ENCODE peak calls at places on chromosomes 16 and 17, in four cellular contexts. One of them, this sample, is unnamed.

GRCh38 chr17:4043862-4044261 is 79.6 kb upstream of the ATP2A3 start:
- DNase-seq in heart left ventricle: peak; percentile 73
- DNase-seq in body of pancreas: no peak
- DNase-seq in A549: no peak
- DNase-seq in this sample: no peak

GRCh38 chr17:68085751-68086445 is 50.4 kb downstream of the KPNA2 start:
- DNase-seq in heart left ventricle: no peak
- DNase-seq in body of pancreas: no peak
- DNase-seq in A549: no peak
- DNase-seq in this sample: peak; percentile 74

GRCh38 chr17:72587156-72587555 is 466.3 kb downstream of the SOX9 start:
- DNase-seq in heart left ventricle: no peak
- DNase-seq in body of pancreas: no peak
- DNase-seq in A549: no peak
- DNase-seq in this sample: no peak

GRCh38 chr16:20906871-20907255 is 6.3 kb downstream of the LYRM1 start:
- DNase-seq in heart left ventricle: no peak
- DNase-seq in body of pancreas: no peak
- DNase-seq in A549: no peak
- DNase-seq in this sample: no peak

GRCh38 chr17:43690624-43691316 is 29.0 kb upstream of the MEOX1 start:
- DNase-seq in heart left ventricle: no peak
- DNase-seq in body of pancreas: no peak
- DNase-seq in A549: no peak
- DNase-seq in this sample: no peak

GRCh38 chr16:3444032-3444388 is 530 bp downstream of the NAA60 start:
- DNase-seq in heart left ventricle: no peak
- DNase-seq in body of pancreas: no peak
- DNase-seq in A549: no peak
- DNase-seq in this sample: no peak

GRCh38 chr16:65572156-65572555 is 450.3 kb upstream of the CDH11 start:
- DNase-seq in heart left ventricle: no peak
- DNase-seq in body of pancreas: no peak
- DNase-seq in A549: no peak
- DNase-seq in this sample: no peak

GRCh38 chr17:82963104-82963950 is 116.1 kb upstream of the METRNL start:
- DNase-seq in heart left ventricle: peak; percentile 91
- DNase-seq in body of pancreas: peak; percentile 67
- DNase-seq in A549: no peak
- DNase-seq in this sample: peak; percentile 70

GRCh38 chr16:81774348-81774747 is 4.7 kb upstream of the PLCG2 start:
- DNase-seq in heart left ventricle: no peak
- DNase-seq in body of pancreas: no peak
- DNase-seq in A549: no peak
- DNase-seq in this sample: no peak

GRCh38 chr16:28027055-28027454 is 36.5 kb downstream of the GSG1L start:
- DNase-seq in heart left ventricle: no peak
- DNase-seq in body of pancreas: no peak
- DNase-seq in A549: no peak
- DNase-seq in this sample: no peak

GRCh38 chr17:66431910-66432309 is 129.5 kb downstream of the PRKCA start:
- DNase-seq in heart left ventricle: no peak
- DNase-seq in body of pancreas: no peak
- DNase-seq in A549: peak; percentile 58
- DNase-seq in this sample: no peak

GRCh38 chr16:82629441-82630027 is 2.8 kb downstream of the CDH13 start:
- DNase-seq in heart left ventricle: no peak
- DNase-seq in body of pancreas: no peak
- DNase-seq in A549: no peak
- DNase-seq in this sample: no peak

GRCh38 chr17:76543482-76544122 is 3.8 kb downstream of the PRCD start:
- DNase-seq in heart left ventricle: no peak
- DNase-seq in body of pancreas: no peak
- DNase-seq in A549: no peak
- DNase-seq in this sample: no peak

GRCh38 chr16:55543470-55543869 is 23.0 kb upstream of the CAPNS2 start:
- DNase-seq in heart left ventricle: no peak
- DNase-seq in body of pancreas: no peak
- DNase-seq in A549: no peak
- DNase-seq in this sample: no peak

GRCh38 chr17:68760141-68760475 is 158.9 kb upstream of the FAM20A start:
- DNase-seq in heart left ventricle: no peak
- DNase-seq in body of pancreas: no peak
- DNase-seq in A549: no peak
- DNase-seq in this sample: no peak

GRCh38 chr17:56679148-56679766 is 85.8 kb downstream of the NOG start:
- DNase-seq in heart left ventricle: no peak
- DNase-seq in body of pancreas: peak; percentile 14
- DNase-seq in A549: peak; percentile 66
- DNase-seq in this sample: no peak

GRCh38 chr16:67277999-67278772 is 1.1 kb upstream of the PLEKHG4 start:
- DNase-seq in heart left ventricle: peak; percentile 55
- DNase-seq in body of pancreas: no peak
- DNase-seq in A549: peak; percentile 18
- DNase-seq in this sample: no peak

GRCh38 chr17:66493283-66494019 is 191.0 kb downstream of the PRKCA start:
- DNase-seq in heart left ventricle: no peak
- DNase-seq in body of pancreas: no peak
- DNase-seq in A549: peak; percentile 43
- DNase-seq in this sample: no peak

GRCh38 chr17:7077911-7078546 is 2.0 kb downstream of the CLEC10A start:
- DNase-seq in heart left ventricle: no peak
- DNase-seq in body of pancreas: no peak
- DNase-seq in A549: no peak
- DNase-seq in this sample: no peak

GRCh38 chr17:68457168-68457538 is at the start of gene WIPI1:
- DNase-seq in heart left ventricle: no peak
- DNase-seq in body of pancreas: no peak
- DNase-seq in A549: no peak
- DNase-seq in this sample: no peak

GRCh38 chr16:22849517-22849916 is 35.6 kb downstream of the HS3ST2 start:
- DNase-seq in heart left ventricle: no peak
- DNase-seq in body of pancreas: no peak
- DNase-seq in A549: no peak
- DNase-seq in this sample: no peak

GRCh38 chr17:57528084-57528451 is 217.0 kb downstream of the CCDC182 start:
- DNase-seq in heart left ventricle: no peak
- DNase-seq in body of pancreas: no peak
- DNase-seq in A549: no peak
- DNase-seq in this sample: no peak

GRCh38 chr17:8122923-8123694 is 797 bp downstream of the HES7 start:
- DNase-seq in heart left ventricle: no peak
- DNase-seq in body of pancreas: peak; percentile 34
- DNase-seq in A549: peak; percentile 39
- DNase-seq in this sample: peak; percentile 93

GRCh38 chr17:1275962-1276736 is 3.3 kb upstream of the TRARG1 start:
- DNase-seq in heart left ventricle: peak; percentile 85
- DNase-seq in body of pancreas: peak; percentile 66
- DNase-seq in A549: peak; percentile 79
- DNase-seq in this sample: peak; percentile 91

GRCh38 chr16:3401719-3402397 is 843 bp downstream of the ZNF174 start:
- DNase-seq in heart left ventricle: no peak
- DNase-seq in body of pancreas: no peak
- DNase-seq in A549: peak; percentile 29
- DNase-seq in this sample: no peak

GRCh38 chr17:40980594-40980993 is 3.5 kb downstream of the KRT40 start:
- DNase-seq in heart left ventricle: no peak
- DNase-seq in body of pancreas: no peak
- DNase-seq in A549: no peak
- DNase-seq in this sample: no peak

GRCh38 chr16:81574168-81574567 is 129.6 kb downstream of the CMIP start:
- DNase-seq in heart left ventricle: no peak
- DNase-seq in body of pancreas: no peak
- DNase-seq in A549: no peak
- DNase-seq in this sample: no peak

GRCh38 chr17:7292729-7293128 is 1.7 kb downstream of the YBX2 start:
- DNase-seq in heart left ventricle: no peak
- DNase-seq in body of pancreas: no peak
- DNase-seq in A549: no peak
- DNase-seq in this sample: no peak

GRCh38 chr16:29009838-29010166 is 24.9 kb downstream of the LAT start:
- DNase-seq in heart left ventricle: no peak
- DNase-seq in body of pancreas: no peak
- DNase-seq in A549: no peak
- DNase-seq in this sample: no peak

DNA sequence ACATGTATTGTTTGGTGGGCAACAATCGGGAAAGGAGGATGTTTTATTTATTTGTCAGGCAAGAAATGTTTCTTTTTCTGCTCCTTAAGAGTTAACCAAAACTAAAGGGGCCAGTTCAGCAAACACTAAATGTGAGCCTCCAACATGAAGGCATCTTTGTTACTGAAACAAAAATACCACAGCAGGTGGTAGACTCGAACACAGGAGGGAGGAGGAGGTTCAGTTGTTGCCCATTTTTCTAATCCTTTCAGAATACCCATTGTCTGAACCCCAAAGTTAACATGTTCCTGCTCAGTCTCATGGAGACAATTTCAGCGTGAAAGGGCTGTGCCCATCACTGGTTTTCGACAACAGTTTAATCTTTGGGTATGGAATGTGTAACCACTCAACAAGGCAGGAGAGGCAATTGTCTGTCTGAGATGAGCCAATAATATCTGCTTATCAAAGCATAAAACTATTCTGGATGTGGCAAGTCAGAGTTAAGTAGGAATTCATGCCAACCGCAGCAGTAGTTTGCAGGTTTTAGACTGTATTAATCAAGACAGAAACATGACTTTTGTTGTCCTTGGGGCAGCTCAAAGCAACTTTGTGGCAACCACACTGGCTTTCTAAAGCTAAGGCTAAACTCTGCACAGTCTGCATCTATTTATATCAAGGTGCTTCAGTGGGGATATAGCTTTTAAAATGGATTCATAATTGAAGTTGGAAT is 211.7 kb downstream of the FTO start:
- DNase-seq in heart left ventricle: no peak
- DNase-seq in body of pancreas: no peak
- DNase-seq in A549: no peak
- DNase-seq in this sample: no peak
- TF ChIP-seq CTCF in heart left ventricle: no peak
- TF ChIP-seq CTCF in body of pancreas: no peak
- TF ChIP-seq CTCF in A549: no peak
- TF ChIP-seq CTCF in this sample: no peak

GRCh38 chr17:79074650-79075432 is at the start of gene ENGASE:
- DNase-seq in heart left ventricle: peak; percentile 98
- DNase-seq in body of pancreas: peak; percentile 96
- DNase-seq in A549: peak; percentile 98
- DNase-seq in this sample: peak; percentile 90

GRCh38 chr17:79075433-79075805 is 795 bp downstream of the ENGASE start:
- DNase-seq in heart left ventricle: no peak
- DNase-seq in body of pancreas: no peak
- DNase-seq in A549: no peak
- DNase-seq in this sample: no peak

GRCh38 chr17:79072544-79072943 is 2.1 kb upstream of the ENGASE start:
- DNase-seq in heart left ventricle: no peak
- DNase-seq in body of pancreas: no peak
- DNase-seq in A549: no peak
- DNase-seq in this sample: no peak

GRCh38 chr17:79073016-79073705 is 1.5 kb upstream of the ENGASE start:
- DNase-seq in heart left ventricle: no peak
- DNase-seq in body of pancreas: no peak
- DNase-seq in A549: no peak
- DNase-seq in this sample: no peak

GRCh38 chr17:79073706-79074088 is 927 bp upstream of the ENGASE start:
- DNase-seq in heart left ventricle: no peak
- DNase-seq in body of pancreas: no peak
- DNase-seq in A549: no peak
- DNase-seq in this sample: no peak
- TF ChIP-seq POLR2A in heart left ventricle: no peak
- TF ChIP-seq POLR2A in body of pancreas: no peak
- TF ChIP-seq POLR2A in A549: no peak
- TF ChIP-seq POLR2A in this sample: no peak

GRCh38 chr17:81423698-81424071 is 28.4 kb downstream of the BAHCC1 start:
- DNase-seq in heart left ventricle: no peak
- DNase-seq in body of pancreas: no peak
- DNase-seq in A549: no peak
- DNase-seq in this sample: no peak
- H3K4me3 ChIP-seq in heart left ventricle: no peak overlapping the region
- H3K4me3 ChIP-seq in body of pancreas: no peak overlapping the region
- H3K4me3 ChIP-seq in A549: peak overlapping the region; percentile 39
- H3K4me3 ChIP-seq in this sample: no peak overlapping the region

DNA sequence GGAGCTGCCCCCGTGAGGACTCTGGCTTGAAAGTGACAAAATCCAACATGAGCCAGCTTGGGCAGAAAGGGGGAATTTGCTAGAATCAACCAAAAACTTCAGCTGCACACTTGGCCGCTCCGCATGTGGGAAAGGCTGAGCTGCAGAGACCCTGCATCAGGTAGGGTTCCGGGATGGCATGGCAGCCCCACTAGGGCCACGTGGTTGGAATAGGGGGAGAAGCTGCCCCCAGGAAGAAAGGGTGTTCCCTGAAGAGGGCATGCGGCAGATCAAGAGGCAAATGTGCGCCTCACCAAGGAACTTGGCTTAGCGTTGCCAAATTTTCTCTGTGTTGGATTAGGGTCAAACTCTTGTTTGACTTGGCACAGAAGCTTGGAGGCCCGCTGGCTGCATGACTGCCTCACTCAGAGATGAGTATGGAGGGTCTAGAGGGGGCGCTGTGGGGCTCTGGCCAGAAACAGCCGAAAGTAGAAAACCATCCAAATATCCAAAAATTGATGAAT is 29.2 kb upstream of the WFIKKN2 start:
- DNase-seq in heart left ventricle: no peak
- DNase-seq in body of pancreas: peak; percentile 73
- DNase-seq in A549: no peak
- DNase-seq in this sample: no peak
- TF ChIP-seq CTCF in heart left ventricle: peak; percentile 29
- TF ChIP-seq CTCF in body of pancreas: peak; percentile 31
- TF ChIP-seq CTCF in A549: no peak
- TF ChIP-seq CTCF in this sample: no peak

GRCh38 chr16:14345512-14346115 is 274.5 kb downstream of the MRTFB start:
- DNase-seq in heart left ventricle: no peak
- DNase-seq in body of pancreas: no peak
- DNase-seq in A549: no peak
- DNase-seq in this sample: no peak

GRCh38 chr16:14347706-14348105 is 276.6 kb downstream of the MRTFB start:
- DNase-seq in heart left ventricle: peak; percentile 73
- DNase-seq in body of pancreas: no peak
- DNase-seq in A549: no peak
- DNase-seq in this sample: no peak

GRCh38 chr16:14344945-14345344 is 273.8 kb downstream of the MRTFB start:
- DNase-seq in heart left ventricle: no peak
- DNase-seq in body of pancreas: no peak
- DNase-seq in A549: no peak
- DNase-seq in this sample: no peak

GRCh38 chr16:14344292-14344691 is 273.2 kb downstream of the MRTFB start:
- DNase-seq in heart left ventricle: no peak
- DNase-seq in body of pancreas: no peak
- DNase-seq in A549: no peak
- DNase-seq in this sample: no peak

GRCh38 chr16:14346278-14347142 is 275.4 kb downstream of the MRTFB start:
- DNase-seq in heart left ventricle: no peak
- DNase-seq in body of pancreas: no peak
- DNase-seq in A549: no peak
- DNase-seq in this sample: no peak
- TF ChIP-seq POLR2A in heart left ventricle: no peak
- TF ChIP-seq POLR2A in body of pancreas: no peak
- TF ChIP-seq POLR2A in A549: no peak
- TF ChIP-seq POLR2A in this sample: no peak

GRCh38 chr16:1431497-1432270 is 806 bp downstream of the PERCC1 start:
- DNase-seq in heart left ventricle: peak; percentile 60
- DNase-seq in body of pancreas: no peak
- DNase-seq in A549: no peak
- DNase-seq in this sample: no peak
- H3K4me3 ChIP-seq in heart left ventricle: peak overlapping the region; percentile 49
- H3K4me3 ChIP-seq in body of pancreas: no peak overlapping the region
- H3K4me3 ChIP-seq in A549: no peak overlapping the region
- H3K4me3 ChIP-seq in this sample: no peak overlapping the region